ENCODE peak calls at places on chromosomes 5 and 9, in five cellular contexts. One of them, this sample, is unnamed.

GRCh38 chr5:1195439-1195838 is 6.0 kb upstream of the SLC6A19 start:
- DNase-seq in CD8-positive, alpha-beta T cell: no peak
- DNase-seq in upper lobe of left lung: peak; percentile 27
- DNase-seq in upper lobe of right lung: no peak
- DNase-seq in body of pancreas: no peak
- DNase-seq in this sample: peak; percentile 15

GRCh38 chr9:134947265-134947955 is 29.7 kb upstream of the FCN1 start:
- DNase-seq in upper lobe of left lung: peak; percentile 72
- DNase-seq in CD8-positive, alpha-beta T cell: no peak
- DNase-seq in upper lobe of right lung: no peak
- DNase-seq in body of pancreas: no peak
- DNase-seq in this sample: no peak

GRCh38 chr9:27333241-27334052 is 36.5 kb upstream of the EQTN start:
- DNase-seq in upper lobe of right lung: no peak
- DNase-seq in body of pancreas: peak; percentile 61
- DNase-seq in CD8-positive, alpha-beta T cell: peak; percentile 23
- DNase-seq in upper lobe of left lung: no peak
- DNase-seq in this sample: peak; percentile 71

GRCh38 chr5:137055271-137055872 is 443.8 kb downstream of the SPOCK1 start:
- DNase-seq in body of pancreas: no peak
- DNase-seq in upper lobe of right lung: no peak
- DNase-seq in upper lobe of left lung: no peak
- DNase-seq in CD8-positive, alpha-beta T cell: no peak
- DNase-seq in this sample: no peak

GRCh38 chr5:1279443-1280151 is 15.3 kb downstream of the TERT start:
- DNase-seq in upper lobe of left lung: peak; percentile 68
- DNase-seq in upper lobe of right lung: peak; percentile 59
- DNase-seq in CD8-positive, alpha-beta T cell: no peak
- DNase-seq in body of pancreas: no peak
- DNase-seq in this sample: no peak

GRCh38 chr9:23590601-23591000 is 235.4 kb downstream of the ELAVL2 start:
- DNase-seq in upper lobe of right lung: no peak
- DNase-seq in body of pancreas: no peak
- DNase-seq in CD8-positive, alpha-beta T cell: no peak
- DNase-seq in upper lobe of left lung: no peak
- DNase-seq in this sample: no peak

GRCh38 chr9:69758981-69759477 is 782 bp downstream of the PTAR1 start:
- DNase-seq in upper lobe of right lung: no peak
- DNase-seq in upper lobe of left lung: no peak
- DNase-seq in body of pancreas: no peak
- DNase-seq in CD8-positive, alpha-beta T cell: no peak
- DNase-seq in this sample: no peak

GRCh38 chr5:66223637-66224036 is 79.5 kb downstream of the SREK1 start:
- DNase-seq in upper lobe of right lung: no peak
- DNase-seq in body of pancreas: no peak
- DNase-seq in CD8-positive, alpha-beta T cell: no peak
- DNase-seq in upper lobe of left lung: no peak
- DNase-seq in this sample: no peak

GRCh38 chr9:112048924-112049785 is 125.9 kb downstream of the SUSD1 start:
- DNase-seq in upper lobe of left lung: no peak
- DNase-seq in CD8-positive, alpha-beta T cell: no peak
- DNase-seq in body of pancreas: no peak
- DNase-seq in upper lobe of right lung: no peak
- DNase-seq in this sample: no peak

GRCh38 chr9:129026442-129027223 is 1.5 kb downstream of the SH3GLB2 start:
- DNase-seq in body of pancreas: peak; percentile 65
- DNase-seq in upper lobe of right lung: no peak
- DNase-seq in CD8-positive, alpha-beta T cell: no peak
- DNase-seq in upper lobe of left lung: no peak
- DNase-seq in this sample: no peak

GRCh38 chr5:37715361-37715760 is 124.5 kb downstream of the GDNF start:
- DNase-seq in CD8-positive, alpha-beta T cell: no peak
- DNase-seq in upper lobe of left lung: no peak
- DNase-seq in body of pancreas: no peak
- DNase-seq in upper lobe of right lung: no peak
- DNase-seq in this sample: no peak

GRCh38 chr5:142667808-142668207 is 18.1 kb downstream of the FGF1 start:
- DNase-seq in body of pancreas: no peak
- DNase-seq in CD8-positive, alpha-beta T cell: no peak
- DNase-seq in upper lobe of left lung: no peak
- DNase-seq in upper lobe of right lung: no peak
- DNase-seq in this sample: no peak

GRCh38 chr5:110916373-110917049 is 155.0 kb upstream of the TSLP start:
- DNase-seq in body of pancreas: no peak
- DNase-seq in upper lobe of right lung: no peak
- DNase-seq in upper lobe of left lung: no peak
- DNase-seq in CD8-positive, alpha-beta T cell: no peak
- DNase-seq in this sample: no peak

GRCh38 chr9:127316586-127317383 is 52.2 kb downstream of the GARNL3 start:
- DNase-seq in upper lobe of right lung: no peak
- DNase-seq in CD8-positive, alpha-beta T cell: no peak
- DNase-seq in upper lobe of left lung: no peak
- DNase-seq in body of pancreas: no peak
- DNase-seq in this sample: no peak

GRCh38 chr9:128902351-128903078 is 18.3 kb upstream of the PHYHD1 start:
- DNase-seq in CD8-positive, alpha-beta T cell: peak; percentile 82
- DNase-seq in upper lobe of left lung: peak; percentile 87
- DNase-seq in upper lobe of right lung: no peak
- DNase-seq in body of pancreas: no peak
- DNase-seq in this sample: peak; percentile 59

GRCh38 chr9:106228861-106229260 is 534.5 kb downstream of the TMEM38B start:
- DNase-seq in upper lobe of right lung: no peak
- DNase-seq in upper lobe of left lung: no peak
- DNase-seq in CD8-positive, alpha-beta T cell: no peak
- DNase-seq in body of pancreas: no peak
- DNase-seq in this sample: peak; percentile 83

GRCh38 chr5:92841604-92842155 is 739.3 kb downstream of the NR2F1-AS1 start:
- DNase-seq in CD8-positive, alpha-beta T cell: no peak
- DNase-seq in body of pancreas: no peak
- DNase-seq in upper lobe of left lung: no peak
- DNase-seq in upper lobe of right lung: no peak
- DNase-seq in this sample: no peak

GRCh38 chr5:27125856-27126255 is 87.5 kb upstream of the CDH9 start:
- DNase-seq in upper lobe of right lung: no peak
- DNase-seq in upper lobe of left lung: no peak
- DNase-seq in CD8-positive, alpha-beta T cell: no peak
- DNase-seq in body of pancreas: no peak
- DNase-seq in this sample: no peak

GRCh38 chr5:125560476-125561225 is 814.2 kb upstream of the ZNF608 start:
- DNase-seq in upper lobe of left lung: no peak
- DNase-seq in upper lobe of right lung: no peak
- DNase-seq in CD8-positive, alpha-beta T cell: no peak
- DNase-seq in body of pancreas: no peak
- DNase-seq in this sample: no peak

GRCh38 chr9:128685636-128686489 is 3.2 kb upstream of the SET start:
- DNase-seq in CD8-positive, alpha-beta T cell: no peak
- DNase-seq in upper lobe of left lung: peak; percentile 80
- DNase-seq in upper lobe of right lung: no peak
- DNase-seq in body of pancreas: no peak
- DNase-seq in this sample: no peak

GRCh38 chr9:21994526-21994995 is at the start of gene CDKN2B-AS1:
- DNase-seq in upper lobe of right lung: peak; percentile 78
- DNase-seq in upper lobe of left lung: peak; percentile 90
- DNase-seq in body of pancreas: peak; percentile 36
- DNase-seq in CD8-positive, alpha-beta T cell: no peak
- DNase-seq in this sample: peak; percentile 68

GRCh38 chr5:159928122-159928960 is 12.1 kb downstream of the ADRA1B start:
- DNase-seq in upper lobe of left lung: peak; percentile 76
- DNase-seq in upper lobe of right lung: peak; percentile 68
- DNase-seq in CD8-positive, alpha-beta T cell: no peak
- DNase-seq in body of pancreas: no peak
- DNase-seq in this sample: peak; percentile 87

GRCh38 chr9:80650964-80651555 is 1038.3 kb downstream of the TLE1 start:
- DNase-seq in CD8-positive, alpha-beta T cell: no peak
- DNase-seq in upper lobe of right lung: no peak
- DNase-seq in body of pancreas: no peak
- DNase-seq in upper lobe of left lung: no peak
- DNase-seq in this sample: no peak

GRCh38 chr5:72402959-72403628 is 82.9 kb downstream of the PTCD2 start:
- DNase-seq in CD8-positive, alpha-beta T cell: no peak
- DNase-seq in upper lobe of right lung: no peak
- DNase-seq in body of pancreas: peak; percentile 18
- DNase-seq in upper lobe of left lung: no peak
- DNase-seq in this sample: peak; percentile 18

GRCh38 chr9:89850633-89851325 is 246.0 kb downstream of the GADD45G start:
- DNase-seq in upper lobe of left lung: no peak
- DNase-seq in body of pancreas: peak; percentile 4
- DNase-seq in CD8-positive, alpha-beta T cell: no peak
- DNase-seq in upper lobe of right lung: peak; percentile 64
- DNase-seq in this sample: peak; percentile 52

GRCh38 chr9:133604214-133604613 is 5.0 kb downstream of the FAM163B start:
- DNase-seq in CD8-positive, alpha-beta T cell: peak; percentile 27
- DNase-seq in upper lobe of left lung: no peak
- DNase-seq in body of pancreas: no peak
- DNase-seq in upper lobe of right lung: no peak
- DNase-seq in this sample: no peak

GRCh38 chr5:137148128-137148527 is 351.0 kb downstream of the SPOCK1 start:
- DNase-seq in body of pancreas: no peak
- DNase-seq in upper lobe of left lung: no peak
- DNase-seq in CD8-positive, alpha-beta T cell: no peak
- DNase-seq in upper lobe of right lung: no peak
- DNase-seq in this sample: no peak

GRCh38 chr5:14153071-14153864 is 10.1 kb downstream of the TRIO start:
- DNase-seq in body of pancreas: no peak
- DNase-seq in upper lobe of right lung: no peak
- DNase-seq in CD8-positive, alpha-beta T cell: no peak
- DNase-seq in upper lobe of left lung: no peak
- DNase-seq in this sample: no peak
- H3K27ac ChIP-seq in body of pancreas: no peak overlapping the region
- H3K27ac ChIP-seq in upper lobe of right lung: peak overlapping the region; percentile 45
- H3K27ac ChIP-seq in CD8-positive, alpha-beta T cell: no peak overlapping the region
- H3K27ac ChIP-seq in upper lobe of left lung: peak overlapping the region; percentile 82
- H3K27ac ChIP-seq in this sample: peak overlapping the region; percentile 70

GRCh38 chr5:179795049-179795862 is 1.5 kb downstream of the LTC4S start:
- DNase-seq in upper lobe of right lung: peak; percentile 80
- DNase-seq in CD8-positive, alpha-beta T cell: no peak
- DNase-seq in upper lobe of left lung: peak; percentile 67
- DNase-seq in body of pancreas: peak; percentile 33
- DNase-seq in this sample: peak; percentile 72

GRCh38 chr5:179794171-179794570 is 385 bp downstream of the LTC4S start:
- DNase-seq in upper lobe of left lung: no peak
- DNase-seq in upper lobe of right lung: no peak
- DNase-seq in CD8-positive, alpha-beta T cell: no peak
- DNase-seq in body of pancreas: no peak
- DNase-seq in this sample: no peak

GRCh38 chr5:179795863-179796833 is 2.4 kb downstream of the LTC4S start:
- DNase-seq in CD8-positive, alpha-beta T cell: peak; percentile 52
- DNase-seq in upper lobe of left lung: peak; percentile 97
- DNase-seq in body of pancreas: peak; percentile 84
- DNase-seq in upper lobe of right lung: peak; percentile 94
- DNase-seq in this sample: peak; percentile 93

GRCh38 chr5:179793470-179794139 is at the start of gene LTC4S:
- DNase-seq in upper lobe of left lung: peak; percentile 70
- DNase-seq in body of pancreas: peak; percentile 48
- DNase-seq in CD8-positive, alpha-beta T cell: peak; percentile 38
- DNase-seq in upper lobe of right lung: peak; percentile 83
- DNase-seq in this sample: peak; percentile 96

DNA sequence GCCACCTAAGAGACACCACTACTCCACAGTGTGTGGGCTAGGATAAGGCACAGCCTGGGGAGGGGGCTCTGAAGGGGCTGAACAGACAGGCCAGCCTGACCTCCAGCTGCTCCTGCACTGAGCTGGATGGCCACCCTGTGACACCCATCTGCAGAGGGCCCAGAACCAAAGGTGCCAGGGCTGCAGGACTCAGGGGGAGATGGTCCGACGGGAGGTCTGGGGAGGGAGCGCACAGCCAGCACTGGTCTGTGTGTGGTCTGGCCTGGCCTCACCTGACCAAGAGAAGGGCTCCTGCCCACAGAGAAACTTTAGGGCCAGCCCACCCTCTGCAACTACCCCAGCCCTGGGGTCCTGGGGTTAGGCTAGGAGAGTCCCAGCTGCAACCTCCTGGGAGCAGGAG is 789 bp downstream of the LTC4S start:
- DNase-seq in CD8-positive, alpha-beta T cell: no peak
- DNase-seq in upper lobe of right lung: no peak
- DNase-seq in upper lobe of left lung: no peak
- DNase-seq in body of pancreas: no peak
- DNase-seq in this sample: peak; percentile 62
- H3K4me3 ChIP-seq in CD8-positive, alpha-beta T cell: peak overlapping the region; percentile 50
- H3K4me3 ChIP-seq in upper lobe of right lung: peak overlapping the region; percentile 68
- H3K4me3 ChIP-seq in upper lobe of left lung: no peak overlapping the region
- H3K4me3 ChIP-seq in body of pancreas: no peak overlapping the region
- H3K4me3 ChIP-seq in this sample: no peak overlapping the region

DNA sequence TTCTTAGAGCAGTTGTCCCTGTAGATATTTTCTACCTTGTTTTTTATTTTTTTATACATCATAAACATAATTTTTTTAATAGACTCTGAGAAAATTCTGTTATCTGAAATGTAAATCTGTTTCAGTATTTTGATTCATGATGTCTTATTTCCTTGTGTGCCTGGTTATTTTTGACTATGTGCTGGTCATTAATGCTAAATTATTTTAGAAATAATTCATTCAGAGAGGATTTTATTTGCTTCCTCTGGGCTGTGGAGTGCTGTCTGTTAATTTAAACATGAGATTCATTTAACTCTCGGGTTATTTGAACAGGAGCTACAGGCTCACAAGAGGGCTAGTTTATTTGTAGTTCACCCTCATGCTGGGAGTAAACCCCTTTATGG is 124.3 kb upstream of the PITX1 start:
- DNase-seq in CD8-positive, alpha-beta T cell: no peak
- DNase-seq in body of pancreas: no peak
- DNase-seq in upper lobe of left lung: no peak
- DNase-seq in upper lobe of right lung: no peak
- DNase-seq in this sample: no peak
- H3K4me1 ChIP-seq in CD8-positive, alpha-beta T cell: no peaks in the 10 kb centered on the region
- H3K4me1 ChIP-seq in body of pancreas: no peaks in the 10 kb centered on the region
- H3K4me1 ChIP-seq in upper lobe of left lung: no peaks in the 10 kb centered on the region
- H3K4me1 ChIP-seq in upper lobe of right lung: no peaks in the 10 kb centered on the region
- H3K4me1 ChIP-seq in this sample: no peaks in the 10 kb centered on the region

DNA sequence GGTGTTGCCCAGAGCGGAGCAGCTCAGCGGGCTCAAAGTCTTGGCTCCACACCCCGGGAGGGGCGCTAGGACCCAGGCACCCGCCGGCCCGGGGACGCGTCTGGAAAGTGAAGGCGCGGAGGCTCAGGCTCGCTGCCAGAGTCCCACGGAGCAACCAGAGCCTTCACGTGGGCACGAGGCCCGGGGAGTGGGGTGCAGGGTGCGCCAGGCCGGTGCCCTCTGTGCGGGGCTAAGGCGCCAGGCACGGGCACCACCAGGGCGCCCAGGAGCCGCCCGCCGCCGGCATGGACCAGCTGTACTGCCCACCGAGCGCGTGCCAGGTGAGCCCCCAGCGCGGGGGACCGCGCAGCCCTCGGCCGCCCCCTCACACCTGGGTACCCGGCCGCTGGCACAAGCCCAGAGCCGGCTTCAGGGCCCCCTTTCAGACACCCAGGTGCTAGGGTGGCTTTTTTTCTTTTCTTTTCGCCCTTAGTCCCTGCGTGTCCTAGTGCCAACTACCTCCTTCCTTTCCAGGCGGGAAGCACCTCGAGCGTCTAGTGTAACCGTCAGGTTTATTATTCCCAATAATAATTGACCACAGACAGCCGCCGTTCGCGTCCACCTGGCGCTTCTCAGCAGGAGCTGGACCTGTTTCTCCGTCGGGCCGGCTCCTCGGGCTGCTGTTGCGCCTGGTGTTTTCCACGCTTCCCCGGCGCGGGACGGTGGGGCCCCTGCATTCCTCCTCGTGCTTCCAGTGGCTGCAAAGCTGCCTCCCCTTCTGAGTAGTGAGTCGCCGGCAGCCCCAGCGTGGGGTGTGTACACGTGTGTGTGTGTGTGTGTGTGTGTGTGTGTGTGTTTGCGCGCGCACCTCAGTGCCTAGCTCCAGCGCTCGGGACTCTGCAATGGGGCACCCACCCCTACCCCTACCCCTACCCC is 30.1 kb upstream of the PDE8B start:
- DNase-seq in upper lobe of right lung: peak; percentile 66
- DNase-seq in CD8-positive, alpha-beta T cell: no peak
- DNase-seq in body of pancreas: peak; percentile 41
- DNase-seq in upper lobe of left lung: peak; percentile 85
- DNase-seq in this sample: peak; percentile 82
- H3K27ac ChIP-seq in upper lobe of right lung: no peak overlapping the region
- H3K27ac ChIP-seq in CD8-positive, alpha-beta T cell: no peak overlapping the region
- H3K27ac ChIP-seq in body of pancreas: no peak overlapping the region
- H3K27ac ChIP-seq in upper lobe of left lung: no peak overlapping the region
- H3K27ac ChIP-seq in this sample: no peak overlapping the region